ENCODE peak calls at places on chromosomes 3 and 15, in five cellular contexts. E, J, P, N and F are unnamed samples.

GRCh38 chr15:91941871-91942270 is 88.4 kb downstream of the SLCO3A1 start:
- DNase-seq in E (no peak), N (no peak), J (no peak), P (no peak), F (no peak)

GRCh38 chr3:124882749-124883148 is 4.4 kb downstream of the ITGB5 start:
- DNase-seq in J (no peak), N (no peak), P (no peak), E (no peak), F (no peak)

GRCh38 chr3:99753268-99753975 is 64.2 kb upstream of the CMSS1 start:
- DNase-seq in N (no peak), J (peak), P (peak), E (peak), F (peak)

GRCh38 chr15:90016721-90017120 is 15.6 kb downstream of the ZNF710 start:
- DNase-seq in E (no peak), P (no peak), J (no peak), N (no peak), F (no peak)

GRCh38 chr3:38454179-38454883 is 641 bp downstream of the ACVR2B start:
- DNase-seq in E (peak), N (no peak), P (peak), J (no peak), F (no peak)

GRCh38 chr3:65080432-65080831 is 392.6 kb upstream of the ADAMTS9 start:
- DNase-seq in J (no peak), E (no peak), P (no peak), N (no peak), F (no peak)

GRCh38 chr3:62186967-62187366 is 186.4 kb downstream of the FEZF2 start:
- DNase-seq in E (no peak), N (no peak), J (no peak), P (peak), F (no peak)

GRCh38 chr15:66986951-66987350 is 78.5 kb upstream of the SMAD3 start:
- DNase-seq in N (no peak), P (no peak), J (no peak), E (no peak), F (no peak)

GRCh38 chr15:22918056-22918455 is 62.1 kb downstream of the CYFIP1 start:
- DNase-seq in E (no peak), P (peak), N (no peak), J (no peak), F (peak)

GRCh38 chr3:43473228-43473627 is 148.6 kb downstream of the ANO10 start:
- DNase-seq in P (no peak), E (no peak), N (no peak), J (no peak), F (no peak)

GRCh38 chr3:174859109-174859735 is at the start of gene NAALADL2:
- DNase-seq in E (no peak), P (no peak), J (no peak), N (no peak), F (no peak)

GRCh38 chr3:194095464-194095863 is 40.5 kb upstream of the HES1 start:
- DNase-seq in J (no peak), N (no peak), P (no peak), E (no peak), F (no peak)

GRCh38 chr3:21920431-21920830 is 169.4 kb upstream of the ZNF385D start:
- DNase-seq in N (no peak), J (no peak), P (peak), E (no peak), F (peak)

GRCh38 chr15:88730751-88731150 is 72.5 kb upstream of the ACAN start:
- DNase-seq in E (no peak), P (no peak), J (no peak), N (no peak), F (no peak)

GRCh38 chr3:158777171-158777873 is 24.5 kb upstream of the MFSD1 start:
- DNase-seq in P (no peak), E (no peak), J (no peak), N (no peak), F (no peak)

GRCh38 chr3:179074656-179075055 is 3.0 kb upstream of the ZMAT3 start:
- DNase-seq in N (no peak), J (no peak), E (no peak), P (no peak), F (no peak)

GRCh38 chr15:68725736-68726135 is 95.0 kb downstream of the ANP32A start:
- DNase-seq in N (no peak), E (no peak), P (peak), J (no peak), F (peak)

GRCh38 chr15:92124669-92125068 is 269.0 kb upstream of the ST8SIA2 start:
- DNase-seq in N (no peak), E (no peak), J (no peak), P (no peak), F (no peak)

GRCh38 chr15:56032366-56032765 is 39.0 kb upstream of the NEDD4 start:
- DNase-seq in N (no peak), E (no peak), P (no peak), J (no peak), F (no peak)

GRCh38 chr15:90666135-90666909 is 50.8 kb upstream of the BLM start:
- DNase-seq in P (no peak), N (no peak), E (no peak), J (no peak), F (no peak)

GRCh38 chr15:80967451-80967850 is 22.2 kb downstream of the MESD start:
- DNase-seq in J (peak), N (no peak), E (no peak), P (peak), F (no peak)

GRCh38 chr3:153974614-153975013 is 146.6 kb upstream of the ARHGEF26 start:
- DNase-seq in P (no peak), E (no peak), N (no peak), J (no peak), F (no peak)

GRCh38 chr15:40105517-40106202 is 3.0 kb downstream of the BMF start:
- DNase-seq in J (no peak), N (no peak), P (no peak), E (no peak), F (no peak)

GRCh38 chr3:196740476-196741400 is 1.1 kb downstream of the PAK2 start:
- DNase-seq in P (peak), N (no peak), E (no peak), J (peak), F (peak)

GRCh38 chr3:197354195-197355059 is 56.0 kb upstream of the DLG1 start:
- DNase-seq in E (no peak), N (no peak), J (no peak), P (peak), F (no peak)